ENCODE peak calls at places on chromosomes 7 and 10, in four cellular contexts. S, J, O and E are unnamed samples.

GRCh38 chr7:112898432-112899290 is 108.5 kb upstream of the TMEM168 start:
- DNase-seq in S (peak), O (peak), J (peak), E (peak)

GRCh38 chr7:24910551-24911212 is 69.3 kb downstream of the OSBPL3 start:
- DNase-seq in S (no peak), J (no peak), O (no peak), E (no peak)

GRCh38 chr7:97004931-97005763 is at the start of gene DLX6:
- DNase-seq in J (peak), O (peak), S (peak), E (no peak)

GRCh38 chr7:55255501-55256445 is 109.4 kb upstream of the LANCL2 start:
- DNase-seq in J (peak), O (peak), S (peak), E (peak)

GRCh38 chr7:2811476-2812118 is 32.5 kb downstream of the GNA12 start:
- DNase-seq in J (peak), S (no peak), O (no peak), E (no peak)

GRCh38 chr7:50303082-50303893 is 1.2 kb upstream of the IKZF1 start:
- DNase-seq in J (no peak), O (no peak), S (no peak), E (no peak)

GRCh38 chr10:4219901-4220300 is 434.9 kb upstream of the KLF6 start:
- DNase-seq in S (no peak), J (no peak), O (peak), E (no peak)

GRCh38 chr7:148856035-148856881 is 27.8 kb downstream of the EZH2 start:
- DNase-seq in S (peak), O (peak), J (no peak), E (no peak)

GRCh38 chr10:113961261-113961938 is 82.3 kb upstream of the ADRB1 start:
- DNase-seq in J (no peak), O (no peak), S (no peak), E (no peak)

GRCh38 chr7:113268757-113269156 is 150.4 kb upstream of the SMIM30 start:
- DNase-seq in O (no peak), S (no peak), J (no peak), E (no peak)

GRCh38 chr7:133735222-133735621 is 391.9 kb upstream of the LRGUK start:
- DNase-seq in S (no peak), J (no peak), O (peak), E (no peak)